ENCODE peak calls at places on chromosomes 7 and 10, in ten cellular contexts. One of them, this sample, is unnamed.

GRCh38 chr7:129401228-129401967 is 32.8 kb upstream of the STRIP2 start:
- DNase-seq in right lobe of liver: no peak
- DNase-seq in CD8-positive, alpha-beta memory T cell: no peak
- DNase-seq in A549: no peak
- DNase-seq in SK-N-SH: no peak
- DNase-seq in neuronal stem cell: no peak
- DNase-seq in sigmoid colon: no peak
- DNase-seq in aorta: no peak
- DNase-seq in RWPE1: peak
- DNase-seq in H1: no peak
- DNase-seq in this sample: no peak

GRCh38 chr7:106736508-106737201 is 75.7 kb upstream of the CCDC71L start:
- DNase-seq in right lobe of liver: no peak
- DNase-seq in CD8-positive, alpha-beta memory T cell: peak
- DNase-seq in A549: peak
- DNase-seq in SK-N-SH: peak
- DNase-seq in neuronal stem cell: no peak
- DNase-seq in sigmoid colon: no peak
- DNase-seq in aorta: no peak
- DNase-seq in RWPE1: peak
- DNase-seq in H1: peak
- DNase-seq in this sample: no peak

GRCh38 chr10:100194711-100195110 is 8.9 kb upstream of the ERLIN1 start:
- DNase-seq in right lobe of liver: no peak
- DNase-seq in CD8-positive, alpha-beta memory T cell: no peak
- DNase-seq in A549: no peak
- DNase-seq in SK-N-SH: no peak
- DNase-seq in neuronal stem cell: no peak
- DNase-seq in sigmoid colon: no peak
- DNase-seq in aorta: no peak
- DNase-seq in RWPE1: no peak
- DNase-seq in H1: no peak
- DNase-seq in this sample: no peak

GRCh38 chr10:61757525-61758397 is 95.0 kb downstream of the CABCOCO1 start:
- DNase-seq in right lobe of liver: no peak
- DNase-seq in CD8-positive, alpha-beta memory T cell: no peak
- DNase-seq in A549: no peak
- DNase-seq in SK-N-SH: no peak
- DNase-seq in neuronal stem cell: no peak
- DNase-seq in sigmoid colon: no peak
- DNase-seq in aorta: peak
- DNase-seq in RWPE1: no peak
- DNase-seq in H1: no peak
- DNase-seq in this sample: no peak

GRCh38 chr7:100013328-100013676 is 2.1 kb upstream of the ZKSCAN1 start:
- DNase-seq in right lobe of liver: no peak
- DNase-seq in CD8-positive, alpha-beta memory T cell: no peak
- DNase-seq in A549: no peak
- DNase-seq in SK-N-SH: no peak
- DNase-seq in neuronal stem cell: no peak
- DNase-seq in sigmoid colon: no peak
- DNase-seq in aorta: no peak
- DNase-seq in RWPE1: no peak
- DNase-seq in H1: no peak
- DNase-seq in this sample: no peak

GRCh38 chr10:71217266-71218045 is 5.1 kb downstream of the UNC5B start:
- DNase-seq in right lobe of liver: no peak
- DNase-seq in CD8-positive, alpha-beta memory T cell: no peak
- DNase-seq in A549: no peak
- DNase-seq in SK-N-SH: peak
- DNase-seq in neuronal stem cell: no peak
- DNase-seq in sigmoid colon: no peak
- DNase-seq in aorta: no peak
- DNase-seq in RWPE1: peak
- DNase-seq in H1: no peak
- DNase-seq in this sample: no peak

GRCh38 chr10:95308389-95309302 is 17.8 kb upstream of the PDLIM1 start:
- DNase-seq in right lobe of liver: no peak
- DNase-seq in CD8-positive, alpha-beta memory T cell: no peak
- DNase-seq in A549: peak
- DNase-seq in SK-N-SH: no peak
- DNase-seq in neuronal stem cell: no peak
- DNase-seq in sigmoid colon: peak
- DNase-seq in aorta: peak
- DNase-seq in RWPE1: peak
- DNase-seq in H1: no peak
- DNase-seq in this sample: peak

GRCh38 chr7:137142376-137142775 is 201.2 kb downstream of the PTN start:
- DNase-seq in right lobe of liver: no peak
- DNase-seq in CD8-positive, alpha-beta memory T cell: no peak
- DNase-seq in A549: no peak
- DNase-seq in SK-N-SH: no peak
- DNase-seq in neuronal stem cell: no peak
- DNase-seq in sigmoid colon: no peak
- DNase-seq in aorta: no peak
- DNase-seq in RWPE1: no peak
- DNase-seq in H1: no peak
- DNase-seq in this sample: no peak

GRCh38 chr7:33874943-33875342 is 30.4 kb upstream of the BMPER start:
- DNase-seq in right lobe of liver: no peak
- DNase-seq in CD8-positive, alpha-beta memory T cell: no peak
- DNase-seq in A549: no peak
- DNase-seq in SK-N-SH: no peak
- DNase-seq in neuronal stem cell: no peak
- DNase-seq in sigmoid colon: no peak
- DNase-seq in aorta: peak
- DNase-seq in RWPE1: no peak
- DNase-seq in H1: no peak
- DNase-seq in this sample: no peak

GRCh38 chr10:47095211-47095610 is 184.0 kb downstream of the PTPN20 start:
- DNase-seq in right lobe of liver: no peak
- DNase-seq in CD8-positive, alpha-beta memory T cell: no peak
- DNase-seq in A549: no peak
- DNase-seq in SK-N-SH: no peak
- DNase-seq in neuronal stem cell: no peak
- DNase-seq in sigmoid colon: no peak
- DNase-seq in aorta: no peak
- DNase-seq in RWPE1: no peak
- DNase-seq in H1: no peak
- DNase-seq in this sample: no peak

GRCh38 chr7:117124585-117125220 is 171.4 kb downstream of the ST7 start:
- DNase-seq in right lobe of liver: peak
- DNase-seq in CD8-positive, alpha-beta memory T cell: no peak
- DNase-seq in A549: no peak
- DNase-seq in SK-N-SH: peak
- DNase-seq in neuronal stem cell: no peak
- DNase-seq in sigmoid colon: peak
- DNase-seq in aorta: peak
- DNase-seq in RWPE1: peak
- DNase-seq in H1: no peak
- DNase-seq in this sample: peak

GRCh38 chr10:74917481-74918077 is 91.2 kb downstream of the KAT6B start:
- DNase-seq in right lobe of liver: no peak
- DNase-seq in CD8-positive, alpha-beta memory T cell: no peak
- DNase-seq in A549: peak
- DNase-seq in SK-N-SH: no peak
- DNase-seq in neuronal stem cell: no peak
- DNase-seq in sigmoid colon: no peak
- DNase-seq in aorta: no peak
- DNase-seq in RWPE1: peak
- DNase-seq in H1: no peak
- DNase-seq in this sample: no peak

GRCh38 chr7:117043051-117043546 is 89.8 kb downstream of the ST7 start:
- DNase-seq in right lobe of liver: no peak
- DNase-seq in CD8-positive, alpha-beta memory T cell: no peak
- DNase-seq in A549: no peak
- DNase-seq in SK-N-SH: no peak
- DNase-seq in neuronal stem cell: no peak
- DNase-seq in sigmoid colon: no peak
- DNase-seq in aorta: no peak
- DNase-seq in RWPE1: no peak
- DNase-seq in H1: no peak
- DNase-seq in this sample: no peak

GRCh38 chr7:74606909-74607255 is 50.6 kb upstream of the GTF2I start:
- DNase-seq in right lobe of liver: no peak
- DNase-seq in CD8-positive, alpha-beta memory T cell: no peak
- DNase-seq in A549: no peak
- DNase-seq in SK-N-SH: no peak
- DNase-seq in neuronal stem cell: no peak
- DNase-seq in sigmoid colon: no peak
- DNase-seq in aorta: no peak
- DNase-seq in RWPE1: no peak
- DNase-seq in H1: no peak
- DNase-seq in this sample: no peak

GRCh38 chr10:61937631-61938284 is 36.3 kb downstream of the ARID5B start:
- DNase-seq in right lobe of liver: no peak
- DNase-seq in CD8-positive, alpha-beta memory T cell: no peak
- DNase-seq in A549: no peak
- DNase-seq in SK-N-SH: no peak
- DNase-seq in neuronal stem cell: no peak
- DNase-seq in sigmoid colon: no peak
- DNase-seq in aorta: no peak
- DNase-seq in RWPE1: peak
- DNase-seq in H1: no peak
- DNase-seq in this sample: no peak

GRCh38 chr7:148434181-148434769 is 156.3 kb upstream of the C7orf33 start:
- DNase-seq in right lobe of liver: no peak
- DNase-seq in CD8-positive, alpha-beta memory T cell: no peak
- DNase-seq in A549: no peak
- DNase-seq in SK-N-SH: peak
- DNase-seq in neuronal stem cell: no peak
- DNase-seq in sigmoid colon: no peak
- DNase-seq in aorta: no peak
- DNase-seq in RWPE1: peak
- DNase-seq in H1: no peak
- DNase-seq in this sample: no peak

GRCh38 chr10:44731271-44731670 is 179.9 kb upstream of the TMEM72 start:
- DNase-seq in right lobe of liver: no peak
- DNase-seq in CD8-positive, alpha-beta memory T cell: no peak
- DNase-seq in A549: no peak
- DNase-seq in SK-N-SH: no peak
- DNase-seq in neuronal stem cell: no peak
- DNase-seq in sigmoid colon: no peak
- DNase-seq in aorta: no peak
- DNase-seq in RWPE1: no peak
- DNase-seq in H1: no peak
- DNase-seq in this sample: no peak
- H3K27ac ChIP-seq in right lobe of liver: no peak
- H3K27ac ChIP-seq in CD8-positive, alpha-beta memory T cell: no peak
- H3K27ac ChIP-seq in A549: no peak
- H3K27ac ChIP-seq in SK-N-SH: no peak
- H3K27ac ChIP-seq in neuronal stem cell: no peak
- H3K27ac ChIP-seq in sigmoid colon: no peak
- H3K27ac ChIP-seq in aorta: no peak
- H3K27ac ChIP-seq in RWPE1: no peak
- H3K27ac ChIP-seq in H1: no peak
- H3K27ac ChIP-seq in this sample: peak

DNA sequence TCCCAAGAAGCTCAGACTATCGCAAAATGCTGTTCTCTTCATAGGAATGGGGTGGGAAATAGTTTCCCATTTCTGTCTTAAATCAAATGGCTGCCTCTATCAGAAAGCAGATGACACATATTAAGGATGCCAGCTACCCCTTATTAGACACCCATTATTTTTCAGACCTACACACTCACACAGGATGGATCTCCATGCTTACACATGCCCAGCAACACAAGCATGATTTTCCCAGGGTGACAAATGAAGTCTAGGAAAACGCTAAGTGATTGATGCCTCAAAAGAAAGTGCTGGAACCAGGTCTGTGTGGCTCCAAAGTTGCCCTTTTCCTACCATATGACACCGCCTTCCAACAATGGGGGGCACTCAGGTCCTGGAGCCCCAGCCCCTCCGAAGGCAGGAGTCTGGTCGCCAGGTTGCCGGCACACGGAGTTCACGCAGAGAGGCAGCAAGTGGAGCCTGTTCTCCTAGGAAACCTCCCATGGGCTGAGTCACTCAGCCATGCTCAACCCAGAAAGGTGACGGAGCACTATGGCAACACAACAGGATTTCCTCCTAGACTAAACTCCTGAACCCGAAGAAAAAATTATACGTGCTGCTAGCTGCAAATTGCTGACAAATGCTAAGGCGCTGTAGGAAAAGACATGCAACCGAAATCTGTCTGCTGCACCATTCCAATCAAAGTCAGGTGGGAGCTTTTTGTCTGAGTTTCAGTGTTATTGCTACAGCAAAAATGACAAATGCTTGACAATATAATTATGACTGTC is 19.8 kb downstream of the VOPP1 start:
- DNase-seq in right lobe of liver: no peak
- DNase-seq in CD8-positive, alpha-beta memory T cell: no peak
- DNase-seq in A549: no peak
- DNase-seq in SK-N-SH: no peak
- DNase-seq in neuronal stem cell: no peak
- DNase-seq in sigmoid colon: no peak
- DNase-seq in aorta: peak
- DNase-seq in RWPE1: peak
- DNase-seq in H1: no peak
- DNase-seq in this sample: peak
- H3K27ac ChIP-seq in right lobe of liver: no peak
- H3K27ac ChIP-seq in CD8-positive, alpha-beta memory T cell: no peak
- H3K27ac ChIP-seq in A549: no peak
- H3K27ac ChIP-seq in SK-N-SH: peak
- H3K27ac ChIP-seq in neuronal stem cell: no peak
- H3K27ac ChIP-seq in sigmoid colon: peak
- H3K27ac ChIP-seq in aorta: peak
- H3K27ac ChIP-seq in RWPE1: peak
- H3K27ac ChIP-seq in H1: no peak
- H3K27ac ChIP-seq in this sample: peak

DNA sequence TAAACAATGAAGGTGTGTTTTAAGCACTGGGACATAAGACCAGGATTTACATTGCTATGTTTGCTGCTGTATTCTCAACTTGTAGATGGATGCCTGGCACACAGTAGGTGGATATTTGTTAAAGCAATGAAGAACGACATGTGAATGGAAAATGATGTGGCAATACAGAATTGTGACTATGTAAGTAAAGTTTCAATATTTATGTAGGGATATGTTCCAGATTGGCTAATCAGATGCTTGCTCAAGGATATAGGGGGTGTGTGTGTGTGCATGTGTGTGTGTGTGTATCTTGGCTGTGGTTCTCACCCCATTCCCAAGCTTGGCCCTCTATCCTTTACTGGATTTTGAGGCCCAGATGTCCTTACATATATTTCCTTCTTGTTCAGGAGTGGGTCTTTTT is 42.7 kb upstream of the LAMB1 start:
- DNase-seq in right lobe of liver: no peak
- DNase-seq in CD8-positive, alpha-beta memory T cell: no peak
- DNase-seq in A549: no peak
- DNase-seq in SK-N-SH: no peak
- DNase-seq in neuronal stem cell: no peak
- DNase-seq in sigmoid colon: no peak
- DNase-seq in aorta: no peak
- DNase-seq in RWPE1: no peak
- DNase-seq in H1: no peak
- DNase-seq in this sample: no peak
- H3K27ac ChIP-seq in right lobe of liver: no peak
- H3K27ac ChIP-seq in CD8-positive, alpha-beta memory T cell: no peak
- H3K27ac ChIP-seq in A549: no peak
- H3K27ac ChIP-seq in SK-N-SH: peak
- H3K27ac ChIP-seq in neuronal stem cell: no peak
- H3K27ac ChIP-seq in sigmoid colon: peak
- H3K27ac ChIP-seq in aorta: no peak
- H3K27ac ChIP-seq in RWPE1: no peak
- H3K27ac ChIP-seq in H1: no peak
- H3K27ac ChIP-seq in this sample: no peak

GRCh38 chr7:90736316-90736715 is 140.2 kb downstream of the CDK14 start:
- DNase-seq in right lobe of liver: no peak
- DNase-seq in CD8-positive, alpha-beta memory T cell: no peak
- DNase-seq in A549: no peak
- DNase-seq in SK-N-SH: no peak
- DNase-seq in neuronal stem cell: no peak
- DNase-seq in sigmoid colon: no peak
- DNase-seq in aorta: no peak
- DNase-seq in RWPE1: no peak
- DNase-seq in H1: no peak
- DNase-seq in this sample: no peak
- H3K27ac ChIP-seq in right lobe of liver: no peak
- H3K27ac ChIP-seq in CD8-positive, alpha-beta memory T cell: no peak
- H3K27ac ChIP-seq in A549: no peak
- H3K27ac ChIP-seq in SK-N-SH: no peak
- H3K27ac ChIP-seq in neuronal stem cell: no peak
- H3K27ac ChIP-seq in sigmoid colon: no peak
- H3K27ac ChIP-seq in aorta: no peak
- H3K27ac ChIP-seq in RWPE1: no peak
- H3K27ac ChIP-seq in H1: no peak
- H3K27ac ChIP-seq in this sample: no peak

This sample was measured in kidney.